ENCODE peak calls at places on chromosomes 4 and X, in eight cellular contexts. M is RWPE1, P is mucosa of descending colon, A is Calu3, Q is AG04450, O is right atrium auricular region, Z is cardiac fibroblast, S is kidney epithelial cell. I is an unnamed sample.

GRCh38 chr4:101952985-101953384 is 162.5 kb downstream of the BANK1 start:
- DNase-seq in P (no peak), A (no peak), O (no peak), M (no peak), S (no peak), Q (no peak), Z (no peak), I (no peak)

GRCh38 chrX:149563359-149563758 is 13.6 kb upstream of the HSFX3 start:
- DNase-seq in Z (no peak), Q (no peak), P (no peak), S (no peak), M (no peak), O (no peak), A (no peak), I (no peak)

GRCh38 chrX:81229901-81230300 is 28.0 kb downstream of the SH3BGRL start:
- DNase-seq in Z (no peak), S (no peak), O (no peak), M (no peak), Q (no peak), P (no peak), A (no peak), I (no peak)

GRCh38 chr4:173169428-173170209 is 1.0 kb downstream of the GALNT7 start:
- DNase-seq in P (peak), M (peak), O (peak), A (peak), Q (no peak), Z (peak), S (no peak), I (peak)

GRCh38 chrX:31201503-31201902 is 129.7 kb upstream of the FTHL17 start:
- DNase-seq in Z (no peak), P (no peak), S (no peak), O (no peak), Q (no peak), A (no peak), M (no peak), I (no peak)

GRCh38 chr4:39169426-39169825 is 12.9 kb upstream of the WDR19 start:
- DNase-seq in M (no peak), O (no peak), A (no peak), S (no peak), Q (no peak), Z (no peak), P (no peak), I (no peak)

GRCh38 chr4:183353557-183353956 is 31.3 kb upstream of the CLDN24 start:
- DNase-seq in Z (no peak), S (no peak), M (no peak), O (no peak), P (no peak), A (no peak), Q (no peak), I (no peak)

GRCh38 chrX:136185409-136186022 is 38.2 kb downstream of the FHL1 start:
- DNase-seq in M (no peak), S (no peak), Z (peak), A (no peak), O (no peak), P (no peak), Q (no peak), I (no peak)

GRCh38 chr4:73831569-73831968 is 4.9 kb upstream of the CXCL6 start:
- DNase-seq in A (no peak), S (no peak), Z (no peak), O (no peak), P (no peak), M (no peak), Q (no peak), I (no peak)

GRCh38 chr4:150570862-150571261 is 11.1 kb upstream of the MAB21L2 start:
- DNase-seq in Z (no peak), S (no peak), P (no peak), Q (no peak), O (no peak), M (no peak), A (no peak), I (no peak)

GRCh38 chr4:94490437-94490836 is 38.7 kb downstream of the PDLIM5 start:
- DNase-seq in O (no peak), M (no peak), P (no peak), S (no peak), A (no peak), Q (no peak), Z (no peak), I (no peak)

GRCh38 chrX:24378706-24379105 is 18.3 kb downstream of the SUPT20HL1 start:
- DNase-seq in P (no peak), O (no peak), A (no peak), Z (no peak), S (no peak), M (no peak), Q (no peak), I (no peak)

GRCh38 chrX:42398967-42399631 is 378.9 kb downstream of the PPP1R2C start:
- DNase-seq in M (no peak), P (no peak), Q (no peak), A (no peak), S (no peak), Z (peak), O (no peak), I (no peak)

GRCh38 chr4:163548481-163549243 is 54.2 kb downstream of the TMA16 start:
- DNase-seq in P (no peak), Q (no peak), A (peak), O (no peak), S (peak), Z (peak), M (peak), I (no peak)

GRCh38 chr4:48343035-48343434 is 1.7 kb downstream of the SLAIN2 start:
- DNase-seq in Z (peak), M (no peak), S (no peak), Q (no peak), A (no peak), O (no peak), P (no peak), I (no peak)

GRCh38 chr4:89298160-89298559 is 9.4 kb downstream of the GPRIN3 start:
- DNase-seq in Z (no peak), S (no peak), P (peak), A (peak), Q (no peak), O (no peak), M (no peak), I (no peak)

GRCh38 chr4:168942985-168943384 is 67.1 kb downstream of the CBR4 start:
- DNase-seq in M (no peak), O (no peak), Q (no peak), S (no peak), P (no peak), A (no peak), Z (peak), I (no peak)

GRCh38 chr4:90515191-90515590 is 388.0 kb downstream of the CCSER1 start:
- DNase-seq in S (no peak), Q (no peak), Z (no peak), A (no peak), M (no peak), P (no peak), O (no peak), I (no peak)

GRCh38 chr4:82626251-82626868 is 64.6 kb upstream of the TMEM150C start:
- DNase-seq in Q (no peak), A (no peak), Z (no peak), O (no peak), M (no peak), S (no peak), P (no peak), I (no peak)

GRCh38 chr4:42480774-42481173 is 83.5 kb downstream of the SHISA3 start:
- DNase-seq in Z (no peak), O (no peak), S (no peak), P (no peak), M (no peak), Q (no peak), A (no peak), I (no peak)

GRCh38 chr4:170729897-170730296 is 640.1 kb upstream of the AADAT start:
- DNase-seq in Z (no peak), O (no peak), P (no peak), A (no peak), S (no peak), Q (no peak), M (no peak), I (no peak)

GRCh38 chr4:138255917-138256597 is 13.9 kb upstream of the SLC7A11 start:
- DNase-seq in S (no peak), A (no peak), P (no peak), M (no peak), O (no peak), Q (no peak), Z (no peak), I (no peak)

GRCh38 chr4:19925516-19925915 is 326.2 kb upstream of the SLIT2 start:
- DNase-seq in P (no peak), Q (no peak), O (no peak), M (no peak), S (no peak), A (no peak), Z (no peak), I (no peak)

GRCh38 chr4:128516568-128516967 is 229.0 kb upstream of the PGRMC2 start:
- DNase-seq in A (no peak), M (no peak), O (no peak), S (no peak), Z (no peak), Q (peak), P (no peak), I (no peak)

GRCh38 chr4:74531952-74532794 is 87.2 kb downstream of the AREG start:
- DNase-seq in S (peak), Z (peak), Q (peak), A (peak), O (no peak), M (peak), P (no peak), I (no peak)

GRCh38 chrX:77404318-77404878 is 42.8 kb upstream of the FGF16 start:
- DNase-seq in S (no peak), Z (no peak), Q (no peak), A (no peak), M (no peak), O (no peak), P (no peak), I (no peak)

GRCh38 chrX:135639066-135639815 is 74.2 kb upstream of the CT45A1 start:
- DNase-seq in A (no peak), M (no peak), Z (no peak), Q (no peak), P (no peak), S (no peak), O (no peak), I (no peak)

GRCh38 chr4:75898533-75898932 is 3.7 kb downstream of the PPEF2 start:
- DNase-seq in A (no peak), S (no peak), Q (no peak), O (no peak), Z (no peak), P (no peak), M (no peak), I (no peak)

GRCh38 chr4:68410149-68410548 is 37.1 kb upstream of the TMPRSS11E start:
- DNase-seq in O (no peak), P (no peak), M (no peak), S (no peak), A (no peak), Z (no peak), Q (no peak), I (no peak)

GRCh38 chrX:10773318-10773717 is 152.9 kb upstream of the MID1 start:
- DNase-seq in Z (no peak), Q (no peak), M (no peak), O (no peak), P (no peak), A (no peak), S (no peak), I (no peak)

GRCh38 chr4:94457692-94458106 is 6.0 kb downstream of the PDLIM5 start:
- DNase-seq in M (no peak), S (peak), P (no peak), O (no peak), Q (no peak), A (no peak), Z (no peak), I (no peak)

DNA sequence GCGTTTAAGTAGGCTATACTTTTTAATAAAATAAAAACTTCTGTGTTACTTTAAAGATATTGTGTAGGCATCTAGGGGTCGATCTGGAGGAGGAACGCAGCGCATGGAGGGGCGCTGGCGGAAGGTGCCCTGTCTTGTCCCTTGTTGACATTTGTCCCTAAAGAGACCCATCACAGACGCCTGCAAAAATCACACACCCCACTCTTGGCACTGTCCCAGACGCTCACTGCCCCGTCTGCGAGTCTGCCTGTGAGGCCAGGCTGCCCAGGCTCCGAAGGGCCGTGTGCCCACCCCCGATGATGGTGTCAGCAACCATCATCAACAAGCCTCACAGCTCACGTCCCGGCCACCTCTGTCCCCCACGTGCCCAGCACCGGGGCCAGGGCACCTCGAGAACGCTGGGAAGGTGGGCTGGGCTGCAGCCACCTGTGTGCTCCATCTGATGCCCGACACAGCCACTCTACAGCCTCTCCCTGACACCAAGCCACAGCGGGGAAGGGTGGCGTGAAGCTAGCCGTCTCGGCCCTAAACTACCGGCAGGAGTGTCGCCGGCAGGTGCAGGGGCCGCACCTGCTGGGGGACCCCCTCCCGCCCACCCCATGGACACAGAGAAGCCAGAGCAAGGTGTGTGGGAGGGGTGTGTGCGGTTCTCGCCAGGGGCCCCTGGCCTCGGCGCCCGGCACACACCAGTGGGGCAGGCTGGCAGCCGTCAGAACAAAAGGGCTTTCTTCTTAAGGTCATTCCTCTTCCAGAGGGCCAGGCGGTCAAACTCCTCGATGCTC is 26.8 kb upstream of the AFAP1 start:
- DNase-seq in P (no peak), O (no peak), S (no peak), M (no peak), Q (no peak), A (no peak), Z (no peak), I (no peak)
- TF ChIP-seq CTCF in P (no peak), O (no peak), S (no peak), M (no peak), Q (no peak), A (no peak), Z (no peak), I (no peak)

GRCh38 chr4:7959066-7959465 is 19.4 kb upstream of the AFAP1 start:
- DNase-seq in S (no peak), P (no peak), Z (no peak), Q (no peak), O (no peak), M (no peak), A (no peak), I (no peak)
- TF ChIP-seq CTCF in S (no peak), P (no peak), Z (no peak), Q (no peak), O (no peak), M (no peak), A (no peak), I (no peak)

DNA sequence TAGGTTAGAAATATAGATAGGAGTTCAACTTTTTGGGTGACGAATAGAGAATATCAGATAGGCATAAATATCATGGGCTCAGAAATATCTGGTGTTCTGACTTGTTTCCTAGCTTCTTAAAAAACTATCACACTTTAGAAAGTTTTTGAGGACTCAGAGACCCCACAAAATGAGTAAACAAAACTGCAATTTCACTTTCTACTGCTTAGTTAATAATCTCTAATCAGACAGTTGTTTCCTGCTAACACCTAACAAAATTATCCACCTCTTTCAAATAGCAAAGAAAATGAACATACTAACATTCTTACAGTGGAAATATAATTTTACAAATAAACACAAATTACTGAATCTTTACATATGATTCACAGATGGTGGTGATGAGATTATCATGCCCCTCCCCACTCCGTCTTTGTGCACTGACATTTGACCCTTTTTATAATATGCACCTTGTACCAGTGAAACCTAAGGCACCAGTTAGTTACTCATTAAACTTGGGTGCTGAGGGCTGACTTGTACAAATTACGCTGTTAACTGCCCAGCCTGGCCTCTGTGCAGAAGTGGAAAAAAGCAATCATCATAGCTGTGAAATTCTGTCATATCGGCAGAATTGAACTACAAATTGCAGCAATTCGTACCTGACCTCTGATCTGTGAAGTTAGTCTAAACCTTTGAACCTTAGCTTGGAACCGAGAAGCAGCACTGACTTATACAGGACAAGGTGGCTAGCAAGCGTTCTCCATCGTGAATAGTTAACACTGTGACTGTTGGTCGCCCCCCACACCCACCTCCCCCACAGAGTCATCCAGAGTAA is 138.7 kb downstream of the CHRNA9 start:
- DNase-seq in A (peak), P (no peak), M (no peak), Q (no peak), O (no peak), Z (no peak), S (peak), I (no peak)
- TF ChIP-seq CTCF in A (no peak), P (no peak), M (no peak), Q (no peak), O (no peak), Z (no peak), S (no peak), I (no peak)

DNA sequence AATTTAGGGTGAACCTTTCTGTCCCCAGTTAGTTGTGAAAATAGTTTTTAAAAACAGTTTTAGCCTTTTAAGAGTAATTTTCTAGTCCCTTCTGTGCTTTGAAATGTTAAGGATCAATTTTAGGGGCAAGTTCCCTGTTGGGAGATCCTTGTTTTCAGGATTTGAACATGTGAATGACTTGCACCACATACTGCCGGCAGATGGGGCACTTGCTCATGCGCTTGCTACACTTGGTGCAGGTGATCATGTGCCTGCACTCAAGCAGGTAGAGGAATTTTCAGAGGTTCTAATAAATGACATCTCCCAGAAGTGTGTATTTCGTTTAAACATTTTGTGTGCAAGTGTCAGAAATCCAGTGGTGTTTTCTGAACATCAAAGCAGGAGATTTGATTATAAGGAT is 195.9 kb downstream of the CHM start:
- DNase-seq in P (peak), S (no peak), Z (peak), M (peak), O (no peak), Q (no peak), A (peak), I (peak)
- TF ChIP-seq CTCF in P (no peak), S (peak), Z (peak), M (peak), O (peak), Q (no peak), A (peak), I (no peak)